ENCODE peak calls at places on chromosomes 7 and 10, in seven cellular contexts. C, A, P, X, Y, G and F are unnamed samples.

GRCh38 chr7:141161959-141162547 is 88.2 kb downstream of the TMEM178B start:
- DNase-seq in C (no peak), A (no peak), P (no peak), X (no peak), Y (no peak), G (no peak), F (no peak)

GRCh38 chr10:62885656-62886461 is 69.7 kb upstream of the EGR2 start:
- DNase-seq in C (no peak), A (peak), P (no peak), X (no peak), Y (no peak), G (peak), F (no peak)

GRCh38 chr10:17430647-17431355 is 23.6 kb downstream of the ST8SIA6 start:
- DNase-seq in C (peak), A (peak), P (peak), X (peak), Y (peak), G (peak), F (no peak)

GRCh38 chr7:115113776-115114175 is 191.9 kb downstream of the MDFIC start:
- DNase-seq in C (no peak), A (no peak), P (no peak), X (no peak), Y (no peak), G (no peak), F (no peak)

GRCh38 chr7:151378496-151379192 is 31.2 kb downstream of the WDR86 start:
- DNase-seq in C (no peak), A (no peak), P (no peak), X (no peak), Y (no peak), G (no peak), F (no peak)

GRCh38 chr10:44984671-44985101 is 6.1 kb upstream of the DEPP1 start:
- DNase-seq in C (no peak), A (no peak), P (peak), X (no peak), Y (no peak), G (no peak), F (no peak)

GRCh38 chr7:142603870-142604448 is 145.3 kb upstream of the PRSS1 start:
- DNase-seq in C (peak), A (peak), P (no peak), X (no peak), Y (no peak), G (peak), F (peak)

GRCh38 chr10:132931258-132931657 is 11.1 kb downstream of the CFAP46 start:
- DNase-seq in C (no peak), A (no peak), P (no peak), X (no peak), Y (no peak), G (no peak), F (no peak)

GRCh38 chr10:59830601-59831259 is 75.6 kb downstream of the CCDC6 start:
- DNase-seq in C (peak), A (peak), P (no peak), X (peak), Y (no peak), G (peak), F (no peak)

GRCh38 chr10:69048103-69048502 is 39.8 kb upstream of the SRGN start:
- DNase-seq in C (no peak), A (peak), P (peak), X (no peak), Y (no peak), G (no peak), F (no peak)

GRCh38 chr7:142568430-142569097 is 180.7 kb upstream of the PRSS1 start:
- DNase-seq in C (peak), A (peak), P (no peak), X (peak), Y (no peak), G (peak), F (no peak)

GRCh38 chr10:51773681-51774080 is 74.3 kb upstream of the CSTF2T start:
- DNase-seq in C (no peak), A (peak), P (no peak), X (no peak), Y (no peak), G (no peak), F (no peak)

GRCh38 chr10:90417466-90418210 is 440.2 kb downstream of the HTR7 start:
- DNase-seq in C (no peak), A (peak), P (no peak), X (no peak), Y (no peak), G (peak), F (no peak)

GRCh38 chr10:71368639-71369038 is 28.1 kb upstream of the CDH23 start:
- DNase-seq in C (no peak), A (no peak), P (no peak), X (no peak), Y (no peak), G (no peak), F (no peak)

GRCh38 chr10:3780766-3781457 is 4.1 kb downstream of the KLF6 start:
- DNase-seq in C (no peak), A (peak), P (no peak), X (no peak), Y (no peak), G (peak), F (no peak)

GRCh38 chr7:55569797-55570196 is 2.5 kb downstream of the VOPP1 start:
- DNase-seq in C (no peak), A (no peak), P (no peak), X (no peak), Y (no peak), G (no peak), F (no peak)

GRCh38 chr7:75928600-75928939 is 13.6 kb downstream of the POR start:
- DNase-seq in C (no peak), A (no peak), P (no peak), X (no peak), Y (no peak), G (no peak), F (no peak)

GRCh38 chr10:84329094-84329611 is 764 bp downstream of the CCSER2 start:
- DNase-seq in C (no peak), A (peak), P (no peak), X (no peak), Y (no peak), G (peak), F (no peak)

GRCh38 chr10:57849726-57850357 is 417.9 kb downstream of the IPMK start:
- DNase-seq in C (peak), A (peak), P (no peak), X (no peak), Y (no peak), G (no peak), F (no peak)

GRCh38 chr7:112136707-112137008 is 69.5 kb downstream of the DOCK4 start:
- DNase-seq in C (no peak), A (no peak), P (no peak), X (no peak), Y (no peak), G (no peak), F (no peak)
- H3K4me3 ChIP-seq in C (no peak), A (no peak), P (no peak), X (no peak), Y (no peak), G (no peak), F (no peak)

GRCh38 chr7:91043924-91044660 is 220.1 kb upstream of the FZD1 start:
- DNase-seq in C (no peak), A (no peak), P (no peak), X (no peak), Y (no peak), G (no peak), F (no peak)

GRCh38 chr7:91047636-91048035 is 216.6 kb upstream of the FZD1 start:
- DNase-seq in C (no peak), A (peak), P (no peak), X (no peak), Y (no peak), G (peak), F (no peak)

GRCh38 chr7:91043181-91043580 is 221.1 kb upstream of the FZD1 start:
- DNase-seq in C (no peak), A (no peak), P (no peak), X (no peak), Y (no peak), G (no peak), F (no peak)

GRCh38 chr7:91045626-91046025 is 218.6 kb upstream of the FZD1 start:
- DNase-seq in C (no peak), A (no peak), P (no peak), X (no peak), Y (no peak), G (no peak), F (no peak)

DNA sequence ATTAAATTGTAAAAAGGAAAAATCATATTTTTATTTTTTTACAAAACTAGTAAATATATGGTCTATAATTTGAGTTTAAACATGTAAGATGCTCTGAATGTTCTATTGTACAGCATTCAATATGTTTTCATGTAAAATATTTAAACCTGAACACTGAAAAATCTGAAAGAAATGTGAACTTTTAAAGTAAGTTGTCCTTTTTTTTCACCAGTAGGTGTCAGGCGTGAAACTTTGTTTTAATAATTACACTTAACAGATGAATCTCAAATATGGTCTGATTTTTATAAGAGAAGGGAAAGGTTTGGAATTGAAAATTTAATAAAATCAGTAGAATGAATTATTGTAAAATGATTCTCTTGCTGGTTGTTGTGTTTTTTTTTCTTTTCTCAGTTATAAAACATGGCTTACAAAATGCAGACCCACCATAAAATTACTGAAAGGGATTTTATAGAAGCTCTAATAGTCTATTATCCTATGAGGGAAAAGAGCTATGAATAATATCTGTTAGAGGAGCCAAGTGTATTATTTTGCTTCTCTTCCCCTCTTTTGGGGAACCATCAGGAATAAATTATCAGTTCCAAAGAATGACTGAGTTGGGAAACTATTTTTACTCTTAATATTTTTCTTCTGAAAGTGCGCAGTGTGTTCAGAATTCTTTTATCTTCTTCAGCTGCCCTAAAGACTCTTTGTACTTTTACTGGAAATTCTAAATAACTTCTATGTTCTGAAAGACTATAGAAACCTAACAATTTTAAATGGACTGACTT is 217.7 kb upstream of the FZD1 start:
- DNase-seq in C (no peak), A (peak), P (no peak), X (no peak), Y (no peak), G (no peak), F (no peak)
- TF ChIP-seq CTCF in C (no peak), A (peak), P (no peak), X (peak), Y (peak), G (peak), F (peak)

GRCh38 chr7:100022621-100023020 is 7.2 kb downstream of the ZKSCAN1 start:
- DNase-seq in C (no peak), A (no peak), P (peak), X (no peak), Y (no peak), G (no peak), F (no peak)
- H3K4me3 ChIP-seq in C (no peak), A (no peak), P (no peak), X (no peak), Y (no peak), G (no peak), F (no peak)

DNA sequence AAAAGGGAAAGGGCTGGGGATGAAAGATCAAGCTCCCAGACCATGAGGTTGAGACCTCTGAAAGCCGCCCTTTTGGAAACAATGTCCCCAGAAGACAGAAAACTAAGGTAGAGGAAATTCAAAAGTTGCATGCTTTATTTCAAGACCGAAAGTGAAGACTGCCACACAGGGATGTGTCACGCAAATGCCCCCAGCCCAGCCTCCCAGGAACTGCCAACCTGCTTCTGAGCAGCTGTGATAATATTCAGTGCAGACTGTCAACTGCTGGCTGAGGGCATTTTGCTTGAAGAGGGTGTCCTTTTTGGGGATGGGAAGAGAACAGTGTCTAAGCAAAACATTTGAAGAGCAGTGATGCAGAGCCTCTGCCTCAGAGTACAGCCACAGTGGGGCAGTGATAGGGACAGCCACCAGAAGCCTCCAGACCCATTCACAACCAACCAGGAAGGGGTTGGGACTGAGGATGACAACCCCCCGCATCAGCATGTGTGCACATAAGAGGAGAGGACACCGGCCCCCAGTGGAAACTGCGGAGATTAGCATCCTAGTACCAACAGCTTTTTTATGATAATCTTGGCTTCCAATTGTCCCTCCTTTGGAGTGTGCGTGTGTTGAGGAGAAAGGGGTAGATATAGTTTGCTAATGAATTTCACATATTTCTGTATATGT is 34.7 kb upstream of the NFE2L3 start:
- DNase-seq in C (no peak), A (no peak), P (no peak), X (no peak), Y (no peak), G (no peak), F (no peak)
- TF ChIP-seq CTCF in C (no peak), A (no peak), P (no peak), X (no peak), Y (no peak), G (no peak), F (no peak)

GRCh38 chr7:5694221-5694754 is 87.2 kb downstream of the RNF216 start:
- DNase-seq in C (no peak), A (peak), P (no peak), X (peak), Y (no peak), G (peak), F (no peak)
- H3K4me3 ChIP-seq in C (no peak), A (no peak), P (peak), X (no peak), Y (no peak), G (peak), F (peak)

DNA sequence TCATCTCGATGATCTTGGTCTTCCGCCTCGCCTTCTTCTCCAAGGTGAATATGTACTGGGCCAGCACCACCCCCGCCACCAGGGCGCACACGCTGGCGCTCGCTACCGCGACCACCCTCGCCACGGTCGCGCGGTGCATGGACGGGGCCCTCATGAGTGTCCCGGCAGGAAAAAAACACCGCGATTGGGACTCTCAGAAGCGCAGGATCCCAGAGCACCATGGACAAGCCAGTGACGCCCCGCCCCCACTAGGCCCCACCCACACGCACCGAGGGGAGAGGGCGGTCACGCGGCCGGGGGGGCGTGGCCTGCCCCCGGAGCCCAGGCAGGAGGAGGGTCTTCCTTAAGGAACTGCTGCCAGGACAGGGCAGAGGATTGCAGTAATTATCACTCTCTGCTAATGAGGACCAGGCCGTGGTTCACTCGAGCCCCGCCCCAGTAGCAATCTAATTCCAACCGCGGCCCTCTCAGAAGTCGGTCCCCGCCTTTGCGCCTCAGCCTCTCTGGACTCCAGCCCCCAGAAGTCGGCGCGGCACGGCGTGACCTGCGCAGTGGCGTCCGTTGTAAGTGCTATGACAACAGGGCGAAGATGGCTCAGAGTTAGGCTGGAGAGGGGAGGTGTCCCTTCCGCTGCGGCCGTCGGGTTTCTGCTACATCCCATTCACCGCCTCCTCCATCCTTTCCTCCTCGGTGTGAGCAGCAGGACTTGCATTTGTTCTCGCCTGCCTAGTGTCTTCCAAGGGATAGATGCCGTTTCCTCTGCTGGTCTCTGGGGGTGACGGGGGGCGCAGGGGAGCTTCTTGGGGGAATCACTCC is at the start of gene BBS9:
- DNase-seq in C (peak), A (peak), P (peak), X (peak), Y (peak), G (peak), F (peak)
- TF ChIP-seq CTCF in C (no peak), A (no peak), P (no peak), X (peak), Y (no peak), G (no peak), F (peak)

GRCh38 chr10:113381906-113382562 is 170.8 kb upstream of the HABP2 start:
- DNase-seq in C (no peak), A (peak), P (no peak), X (no peak), Y (no peak), G (peak), F (no peak)
- H3K4me3 ChIP-seq in C (no peak), A (peak), P (peak), X (peak), Y (no peak), G (peak), F (no peak)

GRCh38 chr10:78972160-78972946 is 96.4 kb upstream of the ZMIZ1 start:
- DNase-seq in C (peak), A (peak), P (peak), X (no peak), Y (peak), G (peak), F (no peak)

GRCh38 chr10:78974409-78975317 is 94.1 kb upstream of the ZMIZ1 start:
- DNase-seq in C (peak), A (peak), P (peak), X (no peak), Y (peak), G (peak), F (no peak)

GRCh38 chr10:78971094-78971682 is 97.6 kb upstream of the ZMIZ1 start:
- DNase-seq in C (no peak), A (no peak), P (no peak), X (no peak), Y (no peak), G (no peak), F (no peak)

GRCh38 chr10:78973901-78974408 is 94.8 kb upstream of the ZMIZ1 start:
- DNase-seq in C (peak), A (peak), P (no peak), X (no peak), Y (peak), G (peak), F (no peak)

GRCh38 chr10:78972947-78973900 is 95.5 kb upstream of the ZMIZ1 start:
- DNase-seq in C (peak), A (peak), P (peak), X (peak), Y (peak), G (peak), F (peak)
- TF ChIP-seq CTCF in C (no peak), A (no peak), P (no peak), X (no peak), Y (no peak), G (no peak), F (no peak)

GRCh38 chr7:158996214-158997109 is 140.1 kb downstream of the DYNC2I1 start:
- DNase-seq in C (no peak), A (no peak), P (no peak), X (no peak), Y (no peak), G (no peak), F (no peak)
- H3K4me3 ChIP-seq in C (no peak), A (no peak), P (peak), X (no peak), Y (no peak), G (no peak), F (no peak)

GRCh38 chr10:119644215-119644826 is 6.9 kb upstream of the BAG3 start:
- DNase-seq in C (no peak), A (peak), P (no peak), X (no peak), Y (no peak), G (no peak), F (no peak)
- TF ChIP-seq CTCF in C (peak), A (peak), P (peak), X (peak), Y (no peak), G (no peak), F (no peak)